ENCODE peak calls at places on chromosomes 13 and 19, in six cellular contexts. I is heart right ventricle, Y is body of pancreas, T is PC-9, V is tibial nerve, C is ovary. F is an unnamed sample.

GRCh38 chr19:44794610-44795009 is 14.3 kb upstream of the BCAM start:
- DNase-seq in C (no peak), I (no peak), T (no peak), Y (no peak), V (no peak), F (no peak)

GRCh38 chr13:72379581-72379980 is 347.8 kb downstream of the MZT1 start:
- DNase-seq in I (no peak), V (no peak), C (no peak), T (no peak), Y (no peak), F (no peak)

GRCh38 chr13:41467546-41467945 is 10.2 kb downstream of the RGCC start:
- DNase-seq in Y (no peak), T (no peak), C (no peak), V (no peak), I (no peak), F (no peak)

GRCh38 chr13:32253911-32254399 is 61.2 kb downstream of the ZAR1L start:
- DNase-seq in T (no peak), I (peak), V (peak), Y (peak), C (no peak), F (no peak)

GRCh38 chr19:36115453-36116343 is at the start of gene TBCB:
- DNase-seq in T (no peak), C (no peak), Y (no peak), V (peak), I (peak), F (no peak)

GRCh38 chr13:93450226-93450625 is 223.6 kb downstream of the GPC6 start:
- DNase-seq in I (no peak), T (no peak), C (no peak), V (no peak), Y (no peak), F (no peak)

GRCh38 chr13:20995245-20995829 is 66.0 kb downstream of the LATS2 start:
- DNase-seq in Y (no peak), V (no peak), I (no peak), T (no peak), C (no peak), F (no peak)

GRCh38 chr13:61029064-61029463 is 386.6 kb downstream of the PCDH20 start:
- DNase-seq in I (no peak), T (no peak), C (no peak), Y (no peak), V (no peak), F (peak)

GRCh38 chr19:18230941-18231734 is 4.9 kb upstream of the PDE4C start:
- DNase-seq in Y (no peak), T (no peak), I (no peak), C (no peak), V (no peak), F (no peak)

GRCh38 chr19:43331435-43332010 is 22.0 kb upstream of the CD177 start:
- DNase-seq in I (no peak), V (no peak), C (no peak), T (no peak), Y (no peak), F (no peak)

GRCh38 chr19:19269952-19270694 is 3.0 kb downstream of the TM6SF2 start:
- DNase-seq in C (no peak), T (no peak), Y (no peak), V (no peak), I (no peak), F (no peak)

GRCh38 chr13:20814224-20814910 is 40.6 kb upstream of the EEF1AKMT1 start:
- DNase-seq in I (peak), T (peak), C (peak), V (peak), Y (peak), F (peak)

GRCh38 chr19:4327252-4327876 is 11.3 kb downstream of the STAP2 start:
- DNase-seq in Y (peak), C (peak), V (peak), T (no peak), I (peak), F (peak)

GRCh38 chr19:33389574-33390119 is 16.1 kb downstream of the CEBPG start:
- DNase-seq in Y (no peak), C (peak), V (no peak), I (no peak), T (no peak), F (no peak)

GRCh38 chr13:83214452-83214851 is 667.8 kb downstream of the SLITRK1 start:
- DNase-seq in Y (no peak), T (no peak), I (no peak), V (no peak), C (no peak), F (no peak)

GRCh38 chr19:8101311-8101710 is 48.1 kb downstream of the FBN3 start:
- DNase-seq in I (no peak), T (no peak), C (no peak), V (no peak), Y (no peak), F (no peak)

GRCh38 chr13:111906816-111907215 is 160.1 kb upstream of the SOX1 start:
- DNase-seq in Y (peak), T (no peak), C (no peak), V (no peak), I (no peak), F (no peak)

GRCh38 chr19:55174425-55175116 is 5.5 kb downstream of the SYT5 start:
- DNase-seq in V (no peak), I (no peak), C (no peak), T (no peak), Y (no peak), F (no peak)

GRCh38 chr19:55173717-55174409 is 6.2 kb downstream of the SYT5 start:
- DNase-seq in C (no peak), I (peak), T (peak), Y (peak), V (no peak), F (peak)

GRCh38 chr19:55173186-55173716 is 6.8 kb upstream of the DNAAF3 start:
- DNase-seq in I (no peak), Y (no peak), C (no peak), V (no peak), T (no peak), F (no peak)

GRCh38 chr19:55171440-55171839 is 5.0 kb upstream of the DNAAF3 start:
- DNase-seq in C (no peak), T (no peak), Y (no peak), I (no peak), V (no peak), F (no peak)

DNA sequence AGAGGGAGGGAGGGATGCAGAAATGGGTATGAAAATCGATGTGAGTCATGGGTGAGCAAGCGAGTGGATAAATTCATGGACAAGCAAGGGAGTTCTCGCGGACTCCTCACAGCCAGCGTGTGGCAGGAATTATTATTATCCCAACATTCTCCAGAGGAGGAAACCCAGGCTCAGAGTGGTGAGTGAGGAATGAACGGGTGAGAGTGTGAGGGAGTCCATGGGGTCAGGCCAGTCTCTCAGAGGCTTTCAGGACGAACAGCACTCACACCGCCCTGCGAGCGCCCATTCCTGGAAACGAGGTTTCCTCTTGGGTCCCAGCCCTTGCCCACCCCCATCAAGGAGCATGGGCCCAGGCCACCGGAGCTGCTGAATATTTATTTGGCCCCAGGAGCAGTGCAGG is 6.3 kb upstream of the DNAAF3 start:
- DNase-seq in C (no peak), I (no peak), Y (no peak), T (no peak), V (no peak), F (no peak)
- H3K27ac ChIP-seq in C (no peak), I (no peak), Y (no peak), T (no peak), V (no peak), F (no peak)

DNA sequence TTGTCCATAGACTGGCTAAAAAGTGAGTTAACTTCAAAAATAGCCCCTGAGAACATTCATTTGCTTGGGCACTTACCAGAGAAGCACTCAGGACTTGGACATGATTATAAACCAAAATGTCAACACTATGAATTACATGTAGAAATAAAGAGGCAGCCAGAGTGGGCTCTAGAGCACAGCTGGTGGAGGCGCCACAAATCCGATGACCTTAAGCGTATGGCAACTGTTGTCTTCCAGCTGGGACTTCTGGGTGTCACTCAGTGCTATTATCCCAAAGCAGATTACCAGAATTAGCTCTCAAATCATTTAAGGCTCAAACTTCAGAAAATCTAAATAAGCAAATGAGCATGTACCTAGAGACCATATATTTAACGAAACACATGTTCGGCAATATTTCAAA is 1255.5 kb upstream of the SLC10A2 start:
- DNase-seq in Y (no peak), I (no peak), C (no peak), T (no peak), V (no peak), F (no peak)
- H3K27ac ChIP-seq in Y (no peak), I (no peak), C (no peak), T (no peak), V (no peak), F (no peak)

DNA sequence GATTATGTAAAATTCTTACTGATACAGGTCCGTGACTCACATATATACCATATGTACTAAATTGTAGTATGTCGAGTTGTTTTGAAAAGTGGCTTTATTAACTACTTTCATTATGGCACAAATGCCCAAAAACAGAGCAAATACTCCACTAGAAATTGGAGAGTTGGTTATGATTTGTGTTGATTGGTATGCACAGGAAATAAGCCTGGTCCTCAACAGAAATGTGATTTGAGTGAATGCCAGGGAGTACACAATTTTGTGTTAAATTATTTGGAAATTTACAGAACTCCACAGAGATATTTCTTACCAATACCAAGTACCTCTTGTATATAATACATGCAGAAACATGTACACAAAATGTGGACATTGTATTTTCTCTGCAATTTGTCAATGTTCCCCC is 676.7 kb downstream of the PCDH9 start:
- DNase-seq in C (no peak), Y (no peak), I (no peak), T (no peak), V (no peak), F (no peak)
- H3K27ac ChIP-seq in C (no peak), Y (no peak), I (no peak), T (no peak), V (no peak), F (no peak)

DNA sequence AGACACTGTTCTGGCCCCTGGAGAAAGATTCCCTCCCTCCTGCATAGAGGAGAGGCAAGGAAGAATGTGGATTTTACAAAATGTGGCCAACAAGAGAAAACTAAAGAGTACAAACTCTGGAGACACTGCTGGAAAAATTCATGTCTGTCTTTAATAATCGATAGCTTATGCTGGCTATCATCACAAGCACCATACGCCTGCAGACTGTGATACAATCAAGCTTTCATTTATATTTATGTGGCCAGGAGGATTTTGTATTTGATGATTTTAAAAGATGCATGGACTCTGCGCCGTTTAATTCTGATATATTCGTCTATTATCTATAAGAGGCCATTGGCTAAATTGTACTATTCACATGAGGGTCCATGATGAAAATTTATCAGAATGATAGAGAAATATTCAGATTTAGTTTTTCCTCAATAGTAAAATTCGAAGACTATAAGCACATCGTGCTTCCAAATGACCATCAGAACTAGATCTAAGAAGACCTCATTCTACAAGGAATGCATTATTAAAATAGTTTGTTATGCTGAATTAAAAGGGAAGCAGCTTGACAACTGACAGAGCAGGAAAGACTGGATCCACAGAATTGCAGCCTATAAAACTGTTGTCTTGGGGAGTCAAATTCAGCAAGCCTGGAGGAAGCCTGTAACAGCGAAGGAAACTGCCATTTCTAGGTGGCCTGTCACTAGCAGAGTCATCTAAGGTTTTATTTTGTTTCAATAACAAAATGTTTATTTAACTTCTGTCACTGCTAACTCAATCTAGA is 578.6 kb downstream of the DIAPH3 start:
- DNase-seq in Y (no peak), C (no peak), I (no peak), V (no peak), T (no peak), F (no peak)
- H3K27ac ChIP-seq in Y (no peak), C (no peak), I (no peak), V (no peak), T (no peak), F (no peak)

GRCh38 chr13:103471896-103472295 is 405.7 kb upstream of the SLC10A2 start:
- DNase-seq in C (no peak), I (no peak), Y (no peak), V (no peak), T (peak), F (no peak)
- H3K27ac ChIP-seq in C (no peak), I (no peak), Y (no peak), V (no peak), T (peak), F (no peak)

GRCh38 chr19:1155352-1156304 is 18.4 kb downstream of the SBNO2 start:
- DNase-seq in T (no peak), V (no peak), C (no peak), I (no peak), Y (no peak), F (no peak)
- H3K27ac ChIP-seq in T (peak), V (peak), C (peak), I (no peak), Y (peak), F (no peak)

F was measured in SJCRH30.